ENCODE peak calls at places on chromosomes 12 and 14, in ten cellular contexts. B is glomerular endothelial cell; L is trophoblast cell; A is MG63; I is psoas muscle; K is GM12865; C is mesenchymal stem cell; S is sciatic nerve; T is stimulated activated CD8-positive, alpha-beta memory T cell treated with anti-CD3 and anti-CD28 coated beads, Interleukin-4, amount 100 ng/mL, for 1 hour; G is A549. R is an unnamed sample.

GRCh38 chr12:104219908-104220404 is 4.4 kb downstream of the TXNRD1 start:
- DNase-seq in L (peak), I (no peak), A (peak), C (peak), G (peak), B (peak), S (no peak), K (no peak), T (peak), R (peak)

GRCh38 chr14:34086358-34086757 is 135.5 kb upstream of the EGLN3 start:
- DNase-seq in B (no peak), G (no peak), I (no peak), C (no peak), K (no peak), T (no peak), L (no peak), A (no peak), S (no peak), R (no peak)

GRCh38 chr14:67883717-67884116 is 64.1 kb downstream of the RAD51B start:
- DNase-seq in I (no peak), L (no peak), A (no peak), K (no peak), S (no peak), G (peak), C (peak), B (no peak), T (no peak), R (no peak)

GRCh38 chr12:54658306-54659264 is 10.4 kb upstream of the DCD start:
- DNase-seq in A (peak), I (no peak), G (peak), L (peak), T (no peak), B (no peak), S (no peak), K (peak), C (no peak), R (no peak)

GRCh38 chr12:20627001-20627588 is 68.0 kb upstream of the SLCO1C1 start:
- DNase-seq in I (no peak), L (no peak), C (no peak), G (no peak), A (no peak), T (no peak), S (no peak), B (no peak), K (no peak), R (no peak)

GRCh38 chr12:12524128-12524527 is 38.5 kb downstream of the DUSP16 start:
- DNase-seq in G (no peak), K (no peak), A (no peak), I (no peak), S (no peak), C (no peak), L (no peak), T (no peak), B (no peak), R (no peak)

GRCh38 chr12:53575502-53576264 is 50.5 kb downstream of the ATF7 start:
- DNase-seq in I (no peak), L (no peak), G (peak), C (peak), A (peak), S (no peak), T (no peak), K (no peak), B (no peak), R (peak)

GRCh38 chr12:89494411-89495231 is 30.0 kb downstream of the GALNT4 start:
- DNase-seq in T (no peak), B (no peak), S (no peak), G (no peak), A (no peak), C (peak), L (no peak), I (no peak), K (peak), R (no peak)

GRCh38 chr12:119117936-119118335 is 60.8 kb upstream of the HSPB8 start:
- DNase-seq in I (no peak), K (no peak), S (no peak), T (no peak), B (no peak), C (no peak), L (no peak), A (no peak), G (no peak), R (no peak)

GRCh38 chr14:61477845-61478438 is 156.6 kb downstream of the PRKCH start:
- DNase-seq in A (peak), B (no peak), T (no peak), L (no peak), G (no peak), I (peak), K (peak), S (no peak), C (peak), R (no peak)

GRCh38 chr12:114682101-114682919 is 1.7 kb downstream of the TBX3 start:
- DNase-seq in T (no peak), L (no peak), G (no peak), A (no peak), C (no peak), B (no peak), I (no peak), S (no peak), K (no peak), R (no peak)

GRCh38 chr14:93903342-93904184 is 23.6 kb upstream of the FAM181A start:
- DNase-seq in T (no peak), I (no peak), L (no peak), G (peak), S (no peak), K (no peak), A (no peak), C (no peak), B (no peak), R (no peak)

GRCh38 chr12:43336962-43337555 is 214.9 kb downstream of the ADAMTS20 start:
- DNase-seq in A (no peak), K (peak), L (no peak), G (peak), B (peak), I (no peak), T (no peak), S (no peak), C (peak), R (no peak)

GRCh38 chr14:83706555-83706954 is 1823.4 kb upstream of the FLRT2 start:
- DNase-seq in I (no peak), A (peak), G (no peak), C (no peak), B (no peak), T (no peak), K (no peak), L (no peak), S (no peak), R (peak)

GRCh38 chr14:59325906-59326305 is 137.4 kb downstream of the DAAM1 start:
- DNase-seq in C (peak), A (no peak), L (no peak), S (no peak), I (no peak), B (no peak), T (no peak), K (no peak), G (no peak), R (peak)

GRCh38 chr12:25764892-25765291 is 193.6 kb upstream of the RASSF8 start:
- DNase-seq in G (no peak), I (no peak), L (no peak), A (no peak), S (no peak), T (no peak), B (no peak), K (no peak), C (no peak), R (no peak)

GRCh38 chr14:31133133-31133532 is 74.5 kb downstream of the HECTD1 start:
- DNase-seq in G (no peak), S (no peak), A (no peak), K (no peak), L (no peak), C (no peak), T (no peak), I (no peak), B (no peak), R (no peak)

GRCh38 chr12:132063491-132063890 is 80.6 kb downstream of the DDX51 start:
- DNase-seq in K (no peak), T (no peak), A (no peak), I (no peak), S (no peak), L (no peak), B (no peak), C (no peak), G (no peak), R (no peak)

GRCh38 chr14:32507029-32507984 is 178.2 kb downstream of the AKAP6 start:
- DNase-seq in G (peak), C (peak), K (no peak), L (peak), S (no peak), A (peak), I (no peak), T (no peak), B (no peak), R (peak)

GRCh38 chr14:22403286-22403685 is 185.7 kb downstream of the DAD1 start:
- DNase-seq in G (no peak), C (no peak), B (no peak), S (no peak), I (no peak), T (no peak), K (no peak), A (no peak), L (no peak), R (no peak)

GRCh38 chr14:55336161-55336560 is 64.9 kb downstream of the FBXO34 start:
- DNase-seq in S (no peak), I (no peak), B (no peak), C (no peak), T (no peak), A (no peak), G (no peak), K (no peak), L (no peak), R (no peak)

GRCh38 chr14:83992857-83993256 is 1537.1 kb upstream of the FLRT2 start:
- DNase-seq in S (no peak), T (no peak), G (no peak), I (no peak), A (no peak), C (peak), L (no peak), B (no peak), K (no peak), R (peak)

GRCh38 chr14:102973706-102974280 is 51.3 kb downstream of the AMN start:
- DNase-seq in L (no peak), I (no peak), K (no peak), A (no peak), G (no peak), B (no peak), C (no peak), T (no peak), S (no peak), R (no peak)

GRCh38 chr12:103676863-103677262 is 89.8 kb downstream of the STAB2 start:
- DNase-seq in S (no peak), L (no peak), T (no peak), A (no peak), G (no peak), B (no peak), K (no peak), C (no peak), I (no peak), R (no peak)

GRCh38 chr12:5900533-5901255 is 44.4 kb downstream of the ANO2 start:
- DNase-seq in K (no peak), I (no peak), S (no peak), T (no peak), B (no peak), L (no peak), G (no peak), C (no peak), A (no peak), R (no peak)

R was measured in skeletal muscle cell.